ENCODE peak calls at places on chromosome 10, in seven cellular contexts. N is stimulated activated CD4-positive, alpha-beta T cell treated with anti-CD3 and anti-CD28 coated beads, Interleukin-1b, Interleukin-23, amount 100 ng/mL, for 48 hours; F is GM12892; J is PC-9; R is dorsolateral prefrontal cortex; M is GDM1; K is left ventricle myocardium superior. Y is an unnamed sample.

GRCh38 chr10:33137356-33138007 is 179.5 kb upstream of the ITGB1 start:
- DNase-seq in J (no peak), R (no peak), F (no peak), N (no peak), M (no peak), K (no peak), Y (no peak)

GRCh38 chr10:57785068-57785467 is 482.6 kb downstream of the IPMK start:
- DNase-seq in F (no peak), N (no peak), R (no peak), M (no peak), J (no peak), K (no peak), Y (no peak)

GRCh38 chr10:89702121-89702480 is 711 bp downstream of the KIF20B start:
- DNase-seq in F (no peak), J (no peak), K (no peak), N (peak; percentile 26), R (no peak), M (no peak), Y (peak; percentile 42)

GRCh38 chr10:63068246-63068645 is 64.9 kb upstream of the NRBF2 start:
- DNase-seq in M (no peak), R (no peak), F (no peak), K (no peak), J (no peak), N (no peak), Y (peak; percentile 64)

GRCh38 chr10:99854860-99855259 is 72.4 kb downstream of the ABCC2 start:
- DNase-seq in F (no peak), J (no peak), R (peak; percentile 30), K (no peak), M (peak; percentile 9), N (no peak), Y (peak; percentile 58)

GRCh38 chr10:71596127-71596526 is 123.5 kb downstream of the C10orf105 start:
- DNase-seq in N (no peak), F (no peak), R (no peak), J (no peak), M (no peak), K (no peak), Y (no peak)

GRCh38 chr10:35423505-35424306 is 87.4 kb downstream of the CCNY start:
- DNase-seq in R (no peak), N (no peak), K (no peak), F (no peak), M (no peak), J (no peak), Y (no peak)

GRCh38 chr10:45353176-45353575 is 20.8 kb upstream of the ALOX5 start:
- DNase-seq in K (no peak), F (no peak), M (no peak), R (no peak), N (no peak), J (no peak), Y (no peak)

GRCh38 chr10:14200645-14201534 is 129.8 kb downstream of the FRMD4A start:
- DNase-seq in R (no peak), J (no peak), N (no peak), K (no peak), M (no peak), F (no peak), Y (no peak)

GRCh38 chr10:77564781-77565589 is 72.6 kb downstream of the KCNMA1 start:
- DNase-seq in M (no peak), N (no peak), R (no peak), J (peak; percentile 79), F (no peak), K (no peak), Y (no peak)

GRCh38 chr10:9311702-9312499 is 1257.4 kb downstream of the GATA3 start:
- DNase-seq in N (no peak), F (no peak), K (no peak), J (no peak), R (no peak), M (no peak), Y (no peak)

GRCh38 chr10:3955493-3955892 is 170.5 kb upstream of the KLF6 start:
- DNase-seq in J (no peak), K (no peak), R (no peak), F (no peak), N (no peak), M (no peak), Y (no peak)

GRCh38 chr10:126208736-126209317 is 179.4 kb downstream of the ADAM12 start:
- DNase-seq in K (no peak), M (no peak), R (no peak), J (no peak), N (no peak), F (no peak), Y (no peak)